ENCODE peak calls at places on chromosome 3, in five cellular contexts. One of them, this sample, is unnamed.

GRCh38 chr3:113802795-113803455 is 35.7 kb upstream of the GRAMD1C start:
- DNase-seq in left lung: no peak
- DNase-seq in breast epithelium: no peak
- DNase-seq in astrocyte: no peak
- DNase-seq in right atrium auricular region: no peak
- DNase-seq in this sample: no peak

GRCh38 chr3:151035072-151035471 is 50.4 kb upstream of the MED12L start:
- DNase-seq in left lung: no peak
- DNase-seq in breast epithelium: no peak
- DNase-seq in astrocyte: no peak
- DNase-seq in right atrium auricular region: no peak
- DNase-seq in this sample: no peak

GRCh38 chr3:120432105-120432860 is 18.5 kb downstream of the FSTL1 start:
- DNase-seq in left lung: no peak
- DNase-seq in breast epithelium: no peak
- DNase-seq in astrocyte: peak; percentile 94
- DNase-seq in right atrium auricular region: no peak
- DNase-seq in this sample: no peak

GRCh38 chr3:133535971-133536634 is 37.4 kb upstream of the CDV3 start:
- DNase-seq in left lung: no peak
- DNase-seq in breast epithelium: no peak
- DNase-seq in astrocyte: peak; percentile 89
- DNase-seq in right atrium auricular region: no peak
- DNase-seq in this sample: no peak

GRCh38 chr3:128054363-128054762 is 2.1 kb downstream of the SEC61A1 start:
- DNase-seq in left lung: no peak
- DNase-seq in breast epithelium: no peak
- DNase-seq in astrocyte: peak; percentile 61
- DNase-seq in right atrium auricular region: no peak
- DNase-seq in this sample: no peak

GRCh38 chr3:160278210-160278609 is 53.0 kb downstream of the C3orf80 start:
- DNase-seq in left lung: no peak
- DNase-seq in breast epithelium: no peak
- DNase-seq in astrocyte: no peak
- DNase-seq in right atrium auricular region: no peak
- DNase-seq in this sample: no peak

GRCh38 chr3:187382609-187383151 is 14.5 kb downstream of the RTP4 start:
- DNase-seq in left lung: no peak
- DNase-seq in breast epithelium: no peak
- DNase-seq in astrocyte: no peak
- DNase-seq in right atrium auricular region: no peak
- DNase-seq in this sample: no peak

GRCh38 chr3:39541917-39542329 is 74.4 kb downstream of the MOBP start:
- DNase-seq in left lung: no peak
- DNase-seq in breast epithelium: no peak
- DNase-seq in astrocyte: peak; percentile 6
- DNase-seq in right atrium auricular region: no peak
- DNase-seq in this sample: no peak

GRCh38 chr3:183315739-183316138 is 62.7 kb downstream of the B3GNT5 start:
- DNase-seq in left lung: no peak
- DNase-seq in breast epithelium: no peak
- DNase-seq in astrocyte: no peak
- DNase-seq in right atrium auricular region: no peak
- DNase-seq in this sample: no peak

GRCh38 chr3:182226995-182227394 is 515.3 kb downstream of the SOX2 start:
- DNase-seq in left lung: no peak
- DNase-seq in breast epithelium: no peak
- DNase-seq in astrocyte: no peak
- DNase-seq in right atrium auricular region: no peak
- DNase-seq in this sample: no peak

GRCh38 chr3:13823186-13823585 is 56.7 kb downstream of the WNT7A start:
- DNase-seq in left lung: no peak
- DNase-seq in breast epithelium: no peak
- DNase-seq in astrocyte: no peak
- DNase-seq in right atrium auricular region: no peak
- DNase-seq in this sample: no peak

GRCh38 chr3:197525706-197526105 is 30.1 kb downstream of the BDH1 start:
- DNase-seq in left lung: no peak
- DNase-seq in breast epithelium: no peak
- DNase-seq in astrocyte: peak; percentile 23
- DNase-seq in right atrium auricular region: no peak
- DNase-seq in this sample: no peak

GRCh38 chr3:105965384-105965783 is 96.6 kb upstream of the CBLB start:
- DNase-seq in left lung: no peak
- DNase-seq in breast epithelium: no peak
- DNase-seq in astrocyte: peak; percentile 85
- DNase-seq in right atrium auricular region: no peak
- DNase-seq in this sample: no peak

GRCh38 chr3:125622381-125622788 is 27.1 kb upstream of the OSBPL11 start:
- DNase-seq in left lung: peak; percentile 51
- DNase-seq in breast epithelium: no peak
- DNase-seq in astrocyte: no peak
- DNase-seq in right atrium auricular region: peak; percentile 70
- DNase-seq in this sample: no peak

GRCh38 chr3:61617651-61618050 is 56.3 kb downstream of the PTPRG start:
- DNase-seq in left lung: no peak
- DNase-seq in breast epithelium: no peak
- DNase-seq in astrocyte: no peak
- DNase-seq in right atrium auricular region: no peak
- DNase-seq in this sample: no peak
- H3K4me3 ChIP-seq in left lung: no peak overlapping the region
- H3K4me3 ChIP-seq in breast epithelium: no peak overlapping the region
- H3K4me3 ChIP-seq in astrocyte: no peak overlapping the region
- H3K4me3 ChIP-seq in right atrium auricular region: no peak overlapping the region
- H3K4me3 ChIP-seq in this sample: no peak overlapping the region

GRCh38 chr3:156580986-156581385 is 26.1 kb upstream of the SSR3 start:
- DNase-seq in left lung: no peak
- DNase-seq in breast epithelium: no peak
- DNase-seq in astrocyte: no peak
- DNase-seq in right atrium auricular region: no peak
- DNase-seq in this sample: no peak
- H3K27me3 ChIP-seq in left lung: no peaks in the 10 kb centered on the region
- H3K27me3 ChIP-seq in breast epithelium: no peaks in the 10 kb centered on the region
- H3K27me3 ChIP-seq in astrocyte: no peaks in the 10 kb centered on the region
- H3K27me3 ChIP-seq in right atrium auricular region: no peaks in the 10 kb centered on the region
- H3K27me3 ChIP-seq in this sample: no peaks in the 10 kb centered on the region

GRCh38 chr3:46206284-46206683 is 1.8 kb downstream of the CCR1 start:
- DNase-seq in left lung: no peak
- DNase-seq in breast epithelium: no peak
- DNase-seq in astrocyte: no peak
- DNase-seq in right atrium auricular region: no peak
- DNase-seq in this sample: no peak
- H3K4me3 ChIP-seq in left lung: peak overlapping the region; percentile 55
- H3K4me3 ChIP-seq in breast epithelium: no peak overlapping the region
- H3K4me3 ChIP-seq in astrocyte: no peak overlapping the region
- H3K4me3 ChIP-seq in right atrium auricular region: no peak overlapping the region
- H3K4me3 ChIP-seq in this sample: no peak overlapping the region

GRCh38 chr3:147380271-147380995 is 25.9 kb downstream of the ZIC4 start:
- DNase-seq in left lung: no peak
- DNase-seq in breast epithelium: no peak
- DNase-seq in astrocyte: no peak
- DNase-seq in right atrium auricular region: peak; percentile 42
- DNase-seq in this sample: no peak
- H3K27me3 ChIP-seq in left lung: peaks cover 100% of the 10 kb centered on the region
- H3K27me3 ChIP-seq in breast epithelium: no peaks in the 10 kb centered on the region
- H3K27me3 ChIP-seq in astrocyte: peaks cover 73% of the 10 kb centered on the region
- H3K27me3 ChIP-seq in right atrium auricular region: peaks cover 31% of the 10 kb centered on the region
- H3K27me3 ChIP-seq in this sample: peaks cover 100% of the 10 kb centered on the region

GRCh38 chr3:82033186-82033585 is 271.7 kb upstream of the GBE1 start:
- DNase-seq in left lung: no peak
- DNase-seq in breast epithelium: no peak
- DNase-seq in astrocyte: no peak
- DNase-seq in right atrium auricular region: no peak
- DNase-seq in this sample: no peak

GRCh38 chr3:82031576-82031975 is 270.1 kb upstream of the GBE1 start:
- DNase-seq in left lung: no peak
- DNase-seq in breast epithelium: no peak
- DNase-seq in astrocyte: no peak
- DNase-seq in right atrium auricular region: no peak
- DNase-seq in this sample: no peak

DNA sequence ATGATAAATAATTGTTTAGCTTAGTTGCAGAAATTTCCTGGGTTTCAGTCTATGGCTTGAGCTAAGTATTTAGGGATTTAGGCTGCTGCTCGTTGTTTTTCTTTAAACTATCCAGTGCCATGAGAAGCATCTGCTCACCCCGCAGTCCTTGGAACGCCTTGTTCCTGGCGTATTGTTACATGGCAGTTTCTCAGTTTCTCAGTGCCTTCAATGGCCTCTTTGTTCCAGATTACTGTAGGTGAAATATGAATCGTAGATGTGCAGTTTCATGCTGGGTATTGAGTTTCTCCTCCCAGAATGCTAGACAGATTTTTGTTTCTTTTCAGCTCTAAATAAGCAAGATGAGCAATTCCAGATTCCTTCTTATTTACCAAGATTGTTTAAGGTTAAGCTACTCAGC is 269.5 kb upstream of the GBE1 start:
- DNase-seq in left lung: no peak
- DNase-seq in breast epithelium: no peak
- DNase-seq in astrocyte: no peak
- DNase-seq in right atrium auricular region: no peak
- DNase-seq in this sample: no peak
- H3K4me3 ChIP-seq in left lung: no peak overlapping the region
- H3K4me3 ChIP-seq in breast epithelium: no peak overlapping the region
- H3K4me3 ChIP-seq in astrocyte: no peak overlapping the region
- H3K4me3 ChIP-seq in right atrium auricular region: no peak overlapping the region
- H3K4me3 ChIP-seq in this sample: no peak overlapping the region

GRCh38 chr3:108767258-108767657 is 10.0 kb upstream of the RETNLB start:
- DNase-seq in left lung: no peak
- DNase-seq in breast epithelium: no peak
- DNase-seq in astrocyte: no peak
- DNase-seq in right atrium auricular region: no peak
- DNase-seq in this sample: no peak
- H3K27me3 ChIP-seq in left lung: no peaks in the 10 kb centered on the region
- H3K27me3 ChIP-seq in breast epithelium: no peaks in the 10 kb centered on the region
- H3K27me3 ChIP-seq in astrocyte: no peaks in the 10 kb centered on the region
- H3K27me3 ChIP-seq in right atrium auricular region: no peaks in the 10 kb centered on the region
- H3K27me3 ChIP-seq in this sample: no peaks in the 10 kb centered on the region

DNA sequence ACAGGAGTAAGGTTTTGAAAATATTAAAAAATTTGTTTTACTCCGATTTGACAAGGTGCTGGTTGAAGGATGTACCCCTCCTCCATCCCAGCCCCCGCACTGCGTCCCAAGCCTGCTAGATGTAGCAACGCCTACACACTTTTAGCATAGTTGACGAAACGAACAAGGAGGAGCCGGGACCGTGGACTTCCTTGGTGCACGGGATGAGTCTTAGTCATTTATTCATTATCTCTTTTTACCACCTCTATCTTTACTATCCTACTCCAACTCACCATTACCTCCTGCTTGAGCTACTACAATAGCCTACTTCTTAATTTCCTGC is 10.6 kb downstream of the PRICKLE2 start:
- DNase-seq in left lung: peak; percentile 47
- DNase-seq in breast epithelium: no peak
- DNase-seq in astrocyte: peak; percentile 26
- DNase-seq in right atrium auricular region: peak; percentile 72
- DNase-seq in this sample: no peak
- H3K4me3 ChIP-seq in left lung: peak overlapping the region; percentile 11
- H3K4me3 ChIP-seq in breast epithelium: peak overlapping the region; percentile 41
- H3K4me3 ChIP-seq in astrocyte: no peak overlapping the region
- H3K4me3 ChIP-seq in right atrium auricular region: peak overlapping the region; percentile 18
- H3K4me3 ChIP-seq in this sample: peak overlapping the region; percentile 5

GRCh38 chr3:27712136-27713065 is 9.7 kb downstream of the EOMES start:
- DNase-seq in left lung: peak; percentile 78
- DNase-seq in breast epithelium: peak; percentile 71
- DNase-seq in astrocyte: peak; percentile 50
- DNase-seq in right atrium auricular region: peak; percentile 84
- DNase-seq in this sample: no peak
- H3K27me3 ChIP-seq in left lung: peaks cover 82% of the 10 kb centered on the region
- H3K27me3 ChIP-seq in breast epithelium: no peaks in the 10 kb centered on the region
- H3K27me3 ChIP-seq in astrocyte: peaks cover 48% of the 10 kb centered on the region
- H3K27me3 ChIP-seq in right atrium auricular region: peaks cover 18% of the 10 kb centered on the region
- H3K27me3 ChIP-seq in this sample: peaks cover 9% of the 10 kb centered on the region

This sample was measured in esophagus squamous epithelium.